ENCODE peak calls at places on chromosomes 11 and 22, in nine cellular contexts. Y, C, A, E, B, J, K, L and T are unnamed samples.

GRCh38 chr22:22942511-22943329 is 55.1 kb downstream of the IGLL5 start:
- DNase-seq in Y (peak; percentile 18), C (peak; percentile 64), A (peak; percentile 64), E (peak; percentile 56), B (peak; percentile 54), J (peak; percentile 74), K (peak; percentile 83), L (peak; percentile 84), T (no peak)

GRCh38 chr11:65026810-65027209 is 429 bp upstream of the SNX15 start:
- DNase-seq in Y (no peak), C (no peak), A (no peak), E (no peak), B (no peak), J (no peak), K (no peak), L (no peak), T (no peak)

GRCh38 chr11:82782825-82783374 is 49.2 kb upstream of the FAM181B start:
- DNase-seq in Y (no peak), C (no peak), A (no peak), E (no peak), B (no peak), J (no peak), K (no peak), L (no peak), T (no peak)

GRCh38 chr22:37197451-37198289 is 9.6 kb upstream of the C1QTNF6 start:
- DNase-seq in Y (no peak), C (no peak), A (no peak), E (no peak), B (peak; percentile 77), J (no peak), K (no peak), L (peak; percentile 79), T (no peak)

GRCh38 chr11:59284773-59285129 is 72.0 kb upstream of the MPEG1 start:
- DNase-seq in Y (no peak), C (no peak), A (no peak), E (no peak), B (no peak), J (no peak), K (no peak), L (no peak), T (no peak)

GRCh38 chr11:124747406-124748099 is 4.5 kb downstream of the VSIG2 start:
- DNase-seq in Y (no peak), C (no peak), A (no peak), E (no peak), B (no peak), J (no peak), K (no peak), L (no peak), T (no peak)

GRCh38 chr22:45608763-45609180 is 62.9 kb upstream of the ATXN10 start:
- DNase-seq in Y (no peak), C (peak; percentile 7), A (peak; percentile 21), E (no peak), B (peak; percentile 91), J (no peak), K (peak; percentile 7), L (no peak), T (no peak)

GRCh38 chr11:120385110-120385509 is 48.9 kb downstream of the ARHGEF12 start:
- DNase-seq in Y (no peak), C (no peak), A (no peak), E (no peak), B (no peak), J (no peak), K (no peak), L (no peak), T (no peak)

GRCh38 chr22:42773161-42773560 is 52.5 kb upstream of the A4GALT start:
- DNase-seq in Y (no peak), C (no peak), A (no peak), E (no peak), B (no peak), J (no peak), K (no peak), L (no peak), T (no peak)

GRCh38 chr22:22068657-22069056 is 86.1 kb upstream of the TOP3B start:
- DNase-seq in Y (no peak), C (no peak), A (no peak), E (no peak), B (no peak), J (no peak), K (no peak), L (no peak), T (no peak)

GRCh38 chr11:457071-457760 is 7.1 kb downstream of the PTDSS2 start:
- DNase-seq in Y (no peak), C (no peak), A (no peak), E (no peak), B (no peak), J (no peak), K (no peak), L (no peak), T (no peak)

GRCh38 chr11:2686360-2687222 is 13.2 kb downstream of the KCNQ1OT1 start:
- DNase-seq in Y (no peak), C (no peak), A (no peak), E (no peak), B (no peak), J (no peak), K (no peak), L (no peak), T (no peak)

GRCh38 chr22:32752326-32752725 is 49.2 kb upstream of the TIMP3 start:
- DNase-seq in Y (no peak), C (no peak), A (no peak), E (no peak), B (no peak), J (no peak), K (no peak), L (no peak), T (no peak)

GRCh38 chr22:38205261-38206128 is 3.7 kb downstream of the MAFF start:
- DNase-seq in Y (peak; percentile 85), C (no peak), A (no peak), E (peak; percentile 61), B (no peak), J (no peak), K (no peak), L (peak; percentile 64), T (no peak)

GRCh38 chr22:49629586-49630447 is 197.9 kb downstream of the BRD1 start:
- DNase-seq in Y (no peak), C (no peak), A (no peak), E (no peak), B (no peak), J (no peak), K (no peak), L (peak; percentile 54), T (no peak)

GRCh38 chr22:17098379-17098819 is 13.6 kb downstream of the IL17RA start:
- DNase-seq in Y (no peak), C (no peak), A (no peak), E (no peak), B (no peak), J (peak; percentile 94), K (peak; percentile 25), L (no peak), T (no peak)

GRCh38 chr11:16402654-16403447 is 46.5 kb upstream of the SOX6 start:
- DNase-seq in Y (no peak), C (no peak), A (no peak), E (peak; percentile 63), B (no peak), J (no peak), K (no peak), L (no peak), T (no peak)

GRCh38 chr22:48811885-48812284 is 1015.8 kb downstream of the BRD1 start:
- DNase-seq in Y (no peak), C (no peak), A (no peak), E (no peak), B (no peak), J (no peak), K (no peak), L (no peak), T (no peak)

GRCh38 chr11:3022300-3022967 is 30.3 kb upstream of the NAP1L4 start:
- DNase-seq in Y (peak; percentile 52), C (no peak), A (peak; percentile 30), E (no peak), B (no peak), J (peak; percentile 38), K (no peak), L (no peak), T (no peak)

GRCh38 chr11:18171377-18172000 is 1.1 kb upstream of the MRGPRX4 start:
- DNase-seq in Y (no peak), C (no peak), A (no peak), E (peak; percentile 0), B (peak; percentile 45), J (peak; percentile 28), K (no peak), L (peak; percentile 52), T (no peak)

GRCh38 chr11:107439586-107440201 is 17.9 kb downstream of the CWF19L2 start:
- DNase-seq in Y (no peak), C (no peak), A (no peak), E (no peak), B (no peak), J (no peak), K (no peak), L (no peak), T (no peak)

GRCh38 chr11:128359515-128359914 is 227.8 kb downstream of the ETS1 start:
- DNase-seq in Y (no peak), C (no peak), A (no peak), E (no peak), B (no peak), J (no peak), K (no peak), L (no peak), T (no peak)

GRCh38 chr11:74748211-74749126 is at the start of gene RNF169:
- DNase-seq in Y (peak; percentile 93), C (peak; percentile 88), A (peak; percentile 93), E (peak; percentile 98), B (peak; percentile 92), J (peak; percentile 97), K (peak; percentile 85), L (peak; percentile 98), T (peak; percentile 41)

GRCh38 chr22:28282346-28282745 is 363.3 kb upstream of the PITPNB start:
- DNase-seq in Y (no peak), C (no peak), A (no peak), E (no peak), B (no peak), J (no peak), K (no peak), L (no peak), T (no peak)

GRCh38 chr11:31610544-31610943 is 101.0 kb downstream of the ELP4 start:
- DNase-seq in Y (no peak), C (no peak), A (no peak), E (no peak), B (no peak), J (no peak), K (no peak), L (no peak), T (no peak)

GRCh38 chr11:110376711-110377324 is 52.9 kb upstream of the FDX1 start:
- DNase-seq in Y (peak; percentile 74), C (no peak), A (peak; percentile 17), E (peak; percentile 59), B (peak; percentile 84), J (peak; percentile 86), K (peak; percentile 7), L (peak; percentile 88), T (peak; percentile 54)

GRCh38 chr11:2944953-2945756 is 15.9 kb upstream of the PHLDA2 start:
- DNase-seq in Y (peak; percentile 82), C (peak; percentile 72), A (no peak), E (peak; percentile 91), B (peak; percentile 46), J (no peak), K (peak; percentile 44), L (peak; percentile 85), T (no peak)

GRCh38 chr11:104467414-104467813 is 303.5 kb upstream of the PDGFD start:
- DNase-seq in Y (no peak), C (no peak), A (no peak), E (no peak), B (no peak), J (no peak), K (no peak), L (no peak), T (no peak)

GRCh38 chr11:63845305-63845704 is 6.4 kb downstream of the MARK2 start:
- DNase-seq in Y (no peak), C (no peak), A (no peak), E (no peak), B (no peak), J (peak; percentile 35), K (no peak), L (peak; percentile 64), T (no peak)

GRCh38 chr11:35114901-35115687 is 23.9 kb upstream of the CD44 start:
- DNase-seq in Y (no peak), C (no peak), A (no peak), E (no peak), B (no peak), J (no peak), K (no peak), L (no peak), T (no peak)

GRCh38 chr22:36439481-36440271 is 41.8 kb downstream of the TXN2 start:
- DNase-seq in Y (peak; percentile 69), C (peak; percentile 58), A (no peak), E (no peak), B (peak; percentile 68), J (no peak), K (no peak), L (peak; percentile 69), T (no peak)